ENCODE peak calls at places on chromosomes 4 and X, in eight cellular contexts. A is GM13976; Y is activated naive CD4-positive, alpha-beta T cell; V is NCI-H1436; M is kidney glomerular epithelial cell; J is stromal cell of bone marrow; N is H54; Q is HT1080. L is an unnamed sample.

GRCh38 chr4:175641053-175641452 is 171.0 kb downstream of the GPM6A start:
- DNase-seq in Y (no peak), A (no peak), M (no peak), Q (no peak), N (no peak), V (no peak), J (no peak), L (no peak)

GRCh38 chr4:127211377-127212268 is 421.1 kb upstream of the INTU start:
- DNase-seq in Q (no peak), J (peak; percentile 54), N (no peak), V (no peak), A (no peak), M (no peak), Y (no peak), L (no peak)

GRCh38 chrX:96372313-96373046 is 312.2 kb upstream of the DIAPH2 start:
- DNase-seq in M (peak; percentile 7), V (peak; percentile 10), J (peak; percentile 41), Q (peak; percentile 16), Y (no peak), A (peak; percentile 17), N (peak; percentile 2), L (no peak)

GRCh38 chrX:123964155-123964554 is 2.6 kb downstream of the STAG2 start:
- DNase-seq in N (no peak), M (no peak), Q (no peak), V (no peak), A (no peak), J (no peak), Y (no peak), L (no peak)

GRCh38 chrX:39903343-39903742 is 194.4 kb downstream of the BCOR start:
- DNase-seq in Y (no peak), M (no peak), Q (peak; percentile 3), J (peak; percentile 42), N (no peak), V (no peak), A (no peak), L (no peak)

GRCh38 chr4:77600521-77601451 is 4.8 kb upstream of the CXCL13 start:
- DNase-seq in N (no peak), J (no peak), Q (peak; percentile 25), Y (no peak), M (peak; percentile 43), A (peak; percentile 36), V (peak; percentile 36), L (no peak)

GRCh38 chr4:8160233-8160560 is 1.6 kb upstream of the ABLIM2 start:
- DNase-seq in M (no peak), J (no peak), N (no peak), A (no peak), Y (no peak), Q (no peak), V (no peak), L (no peak)

GRCh38 chr4:89800012-89800516 is 36.9 kb downstream of the SNCA start:
- DNase-seq in Q (peak; percentile 75), J (no peak), V (no peak), Y (no peak), N (no peak), M (no peak), A (no peak), L (no peak)

GRCh38 chr4:119693127-119693526 is 64.5 kb upstream of the PDE5A start:
- DNase-seq in M (no peak), Q (no peak), J (peak; percentile 49), A (no peak), Y (no peak), N (no peak), V (no peak), L (no peak)

GRCh38 chrX:16897445-16897844 is 27.3 kb upstream of the RBBP7 start:
- DNase-seq in Q (no peak), J (no peak), M (no peak), A (no peak), N (no peak), V (no peak), Y (no peak), L (no peak)

GRCh38 chrX:6738518-6739470 is 203.9 kb upstream of the VCX3A start:
- DNase-seq in Y (no peak), J (no peak), V (no peak), N (no peak), A (peak; percentile 40), M (no peak), Q (no peak), L (peak; percentile 9)

GRCh38 chr4:45662996-45663395 is 460.9 kb downstream of the GABRG1 start:
- DNase-seq in Q (peak; percentile 74), M (peak; percentile 79), V (no peak), N (no peak), A (no peak), Y (no peak), J (no peak), L (no peak)

GRCh38 chrX:149909324-149910177 is 19.8 kb upstream of the HSFX4 start:
- DNase-seq in N (no peak), Y (no peak), J (no peak), A (no peak), Q (no peak), M (no peak), V (no peak), L (no peak)

GRCh38 chr4:121822796-121823504 is 733 bp downstream of the CCNA2 start:
- DNase-seq in A (peak; percentile 61), N (no peak), Y (no peak), Q (peak; percentile 51), M (no peak), V (no peak), J (no peak), L (no peak)

GRCh38 chr4:107351196-107351595 is 315.1 kb upstream of the DKK2 start:
- DNase-seq in M (no peak), N (no peak), J (no peak), A (no peak), Y (no peak), V (no peak), Q (no peak), L (no peak)

GRCh38 chr4:176223561-176223960 is 28.2 kb upstream of the SPATA4 start:
- DNase-seq in V (no peak), M (no peak), A (no peak), Q (no peak), J (no peak), Y (no peak), N (no peak), L (no peak)

GRCh38 chrX:74085642-74086236 is 218.2 kb upstream of the ZCCHC13 start:
- DNase-seq in N (no peak), Y (no peak), A (no peak), J (no peak), Q (no peak), V (no peak), M (no peak), L (no peak)

GRCh38 chrX:80879143-80879542 is 69.5 kb upstream of the BRWD3 start:
- DNase-seq in Q (no peak), A (no peak), N (no peak), V (no peak), M (no peak), J (no peak), Y (no peak), L (no peak)

GRCh38 chr4:85734446-85734845 is 259.5 kb downstream of the ARHGAP24 start:
- DNase-seq in V (no peak), M (no peak), J (no peak), N (no peak), Y (no peak), Q (no peak), A (no peak), L (no peak)

GRCh38 chrX:118495958-118496762 is 545 bp downstream of the DOCK11 start:
- DNase-seq in A (peak; percentile 58), Q (peak; percentile 22), N (peak; percentile 30), V (peak; percentile 36), Y (peak; percentile 39), M (no peak), J (no peak), L (peak; percentile 34)

GRCh38 chr4:1512081-1512737 is 106.0 kb upstream of the NKX1-1 start:
- DNase-seq in V (no peak), Q (no peak), A (no peak), Y (no peak), N (no peak), J (no peak), M (no peak), L (no peak)

GRCh38 chr4:31530555-31530954 is 810.4 kb downstream of the PCDH7 start:
- DNase-seq in N (no peak), Y (no peak), A (no peak), M (no peak), V (no peak), Q (no peak), J (no peak), L (no peak)

GRCh38 chr4:16269742-16270522 is 43.7 kb upstream of the TAPT1 start:
- DNase-seq in N (no peak), J (peak; percentile 96), V (no peak), M (no peak), A (no peak), Y (no peak), Q (peak; percentile 98), L (no peak)

GRCh38 chrX:96538104-96538725 is 146.4 kb upstream of the DIAPH2 start:
- DNase-seq in Q (no peak), N (no peak), Y (no peak), J (no peak), V (no peak), A (no peak), M (no peak), L (no peak)

GRCh38 chr4:40621592-40622512 is 7.8 kb downstream of the RBM47 start:
- DNase-seq in A (peak; percentile 45), Q (peak; percentile 91), N (peak; percentile 34), Y (no peak), M (peak; percentile 89), J (peak; percentile 97), V (peak; percentile 33), L (no peak)

GRCh38 chr4:40845136-40845910 is 95.6 kb downstream of the NSUN7 start:
- DNase-seq in M (no peak), N (no peak), V (no peak), Q (no peak), Y (no peak), J (peak; percentile 2), A (no peak), L (no peak)

GRCh38 chr4:154781126-154781982 is at the start of gene RBM46:
- DNase-seq in J (no peak), M (no peak), Q (no peak), N (no peak), A (peak; percentile 9), Y (no peak), V (no peak), L (no peak)

GRCh38 chr4:52408471-52408870 is 250.6 kb downstream of the USP46 start:
- DNase-seq in A (no peak), N (no peak), Y (no peak), V (no peak), M (no peak), J (no peak), Q (no peak), L (no peak)

GRCh38 chr4:163107754-163108153 is 58.9 kb downstream of the NAF1 start:
- DNase-seq in Q (no peak), A (peak; percentile 20), Y (no peak), N (no peak), M (no peak), V (no peak), J (peak; percentile 2), L (no peak)

GRCh38 chrX:50430917-50431316 is 39.7 kb downstream of the DGKK start:
- DNase-seq in Y (no peak), N (no peak), A (no peak), J (no peak), Q (peak; percentile 60), M (no peak), V (no peak), L (no peak)

GRCh38 chr4:168433576-168433975 is 46.7 kb downstream of the DDX60L start:
- DNase-seq in M (no peak), N (no peak), V (no peak), A (no peak), Q (peak; percentile 25), J (no peak), Y (no peak), L (no peak)

GRCh38 chr4:5993876-5994811 is 24.1 kb downstream of the C4orf50 start:
- DNase-seq in J (no peak), V (no peak), M (no peak), N (no peak), A (no peak), Q (peak; percentile 48), Y (no peak), L (no peak)

GRCh38 chr4:146381263-146381872 is 140.4 kb downstream of the SLC10A7 start:
- DNase-seq in A (no peak), J (no peak), Q (peak; percentile 60), M (no peak), V (no peak), Y (no peak), N (no peak), L (no peak)

L was measured in GM12892.